ENCODE peak calls at places on chromosomes 1 and 21, in eight cellular contexts. O is NCI-H345; B is neural crest cell; H is activated T-cell treated with anti-CD3 and anti-CD28 coated beads for 1 hour; G is HCT116; X is H4; C is esophagus muscularis mucosa; K is activated CD8-positive, alpha-beta memory T cell treated with anti-CD3 and anti-CD28 coated beads, Interleukin-2, amount 50 U/mL, for 48 hours. T is an unnamed sample.

GRCh38 chr1:199691540-199691939 is 336.0 kb upstream of the NR5A2 start:
- DNase-seq in H (no peak), K (no peak), B (no peak), O (peak), G (peak), X (peak), C (no peak), T (no peak)

GRCh38 chr1:84387480-84388163 is 10.7 kb upstream of the DNASE2B start:
- DNase-seq in B (no peak), H (no peak), O (no peak), X (no peak), C (no peak), K (no peak), G (no peak), T (no peak)

GRCh38 chr1:207983044-207983443 is 72.1 kb upstream of the CD34 start:
- DNase-seq in C (no peak), X (no peak), G (no peak), K (no peak), H (no peak), O (no peak), B (no peak), T (peak)

GRCh38 chr1:91864017-91864700 is 21.8 kb downstream of the TGFBR3 start:
- DNase-seq in B (no peak), K (no peak), C (no peak), H (no peak), X (peak), O (no peak), G (no peak), T (no peak)

GRCh38 chr1:110055493-110056283 is 14.8 kb downstream of the ALX3 start:
- DNase-seq in O (no peak), X (no peak), H (no peak), K (no peak), C (no peak), G (no peak), B (no peak), T (no peak)

GRCh38 chr1:202014915-202015676 is 4.7 kb downstream of the ELF3 start:
- DNase-seq in K (no peak), X (no peak), H (no peak), O (no peak), B (no peak), G (no peak), C (no peak), T (no peak)

GRCh38 chr1:208333676-208334075 is 89.5 kb upstream of the PLXNA2 start:
- DNase-seq in K (no peak), G (no peak), X (no peak), C (no peak), H (no peak), B (no peak), O (no peak), T (no peak)

GRCh38 chr1:170634293-170634692 is 29.6 kb upstream of the PRRX1 start:
- DNase-seq in K (no peak), B (no peak), C (no peak), H (no peak), G (no peak), X (no peak), O (no peak), T (no peak)

GRCh38 chr1:183291802-183292515 is 105.9 kb downstream of the LAMC2 start:
- DNase-seq in B (no peak), K (no peak), X (no peak), O (no peak), C (no peak), G (no peak), H (no peak), T (no peak)

GRCh38 chr1:16009030-16009460 is 5.0 kb downstream of the SRARP start:
- DNase-seq in C (peak), O (peak), K (peak), H (peak), B (peak), X (peak), G (peak), T (peak)

GRCh38 chr1:180672105-180672504 is 40.3 kb downstream of the XPR1 start:
- DNase-seq in O (no peak), H (no peak), K (no peak), B (no peak), X (no peak), G (no peak), C (no peak), T (no peak)

GRCh38 chr1:156167536-156167935 is 14.2 kb downstream of the SEMA4A start:
- DNase-seq in K (no peak), C (no peak), H (no peak), X (no peak), B (no peak), O (no peak), G (no peak), T (no peak)

GRCh38 chr1:162305969-162306368 is 70.7 kb downstream of the SPATA46 start:
- DNase-seq in O (no peak), G (no peak), B (no peak), K (no peak), X (no peak), C (no peak), H (no peak), T (no peak)

GRCh38 chr21:33666153-33666552 is 23.9 kb downstream of the ITSN1 start:
- DNase-seq in B (no peak), H (no peak), X (no peak), K (no peak), O (no peak), G (no peak), C (no peak), T (no peak)

GRCh38 chr1:61423643-61424042 is 301.3 kb downstream of the TM2D1 start:
- DNase-seq in B (no peak), H (no peak), O (no peak), G (no peak), C (no peak), K (no peak), X (no peak), T (no peak)

GRCh38 chr1:22875851-22876250 is 96.8 kb downstream of the LACTBL1 start:
- DNase-seq in O (no peak), X (no peak), K (no peak), H (no peak), C (no peak), B (no peak), G (no peak), T (no peak)

GRCh38 chr1:89823679-89824292 is 3.0 kb downstream of the LRRC8D start:
- DNase-seq in O (no peak), G (no peak), K (no peak), B (no peak), X (no peak), H (no peak), C (no peak), T (no peak)

GRCh38 chr1:152777510-152778137 is 2.7 kb downstream of the LCE1F start:
- DNase-seq in B (no peak), H (no peak), G (peak), X (peak), C (no peak), K (no peak), O (no peak), T (no peak)

GRCh38 chr1:207073906-207074820 is 14.5 kb upstream of the C4BPB start:
- DNase-seq in O (no peak), X (no peak), H (no peak), K (no peak), G (no peak), C (no peak), B (no peak), T (no peak)